ENCODE peak calls at places on chromosome X, in five cellular contexts. G is psoas muscle, L is cardiac muscle cell, H is pancreas, V is PC-9. T is an unnamed sample. For H3K27me3, the result is how much of the 10 kb centered on the place peaks cover.

GRCh38 chrX:101191217-101191750 is 28.3 kb upstream of the DRP2 start:
- DNase-seq in L (peak), V (no peak), H (peak), G (no peak), T (no peak)

GRCh38 chrX:50103866-50104566 is 96.8 kb downstream of the AKAP4 start:
- DNase-seq in H (no peak), V (no peak), L (no peak), G (no peak), T (no peak)

GRCh38 chrX:10028283-10029104 is 61.3 kb downstream of the CLDN34 start:
- DNase-seq in G (no peak), V (no peak), L (no peak), H (no peak), T (no peak)

GRCh38 chrX:151806967-151807540 is 72.5 kb downstream of the CNGA2 start:
- DNase-seq in H (no peak), G (no peak), L (no peak), V (no peak), T (no peak)

GRCh38 chrX:151776113-151776790 is 41.7 kb downstream of the CNGA2 start:
- DNase-seq in H (no peak), G (no peak), V (no peak), L (no peak), T (no peak)

GRCh38 chrX:38891641-38892413 is 90.6 kb downstream of the MID1IP1 start:
- DNase-seq in H (no peak), G (no peak), L (no peak), V (no peak), T (peak)

GRCh38 chrX:145609951-145610511 is 207.6 kb upstream of the SLITRK2 start:
- DNase-seq in V (no peak), G (no peak), L (no peak), H (no peak), T (peak)

GRCh38 chrX:122046226-122046625 is 998.8 kb downstream of the GLUD2 start:
- DNase-seq in V (no peak), G (no peak), L (no peak), H (no peak), T (no peak)

GRCh38 chrX:69031181-69031580 is 134.1 kb downstream of the PJA1 start:
- DNase-seq in H (no peak), V (no peak), L (peak), G (no peak), T (no peak)

GRCh38 chrX:14817559-14817958 is 55.3 kb downstream of the FANCB start:
- DNase-seq in H (no peak), V (no peak), L (no peak), G (no peak), T (no peak)

GRCh38 chrX:95056901-95057300 is 1382.9 kb downstream of the FAM133A start:
- DNase-seq in V (no peak), G (no peak), L (no peak), H (no peak), T (no peak)

GRCh38 chrX:128800138-128800537 is 723.2 kb downstream of the SMARCA1 start:
- DNase-seq in L (no peak), H (no peak), V (no peak), G (no peak), T (no peak)

GRCh38 chrX:150990910-150991309 is 7.8 kb downstream of the HMGB3 start:
- DNase-seq in L (no peak), H (no peak), V (no peak), G (no peak), T (no peak)

GRCh38 chrX:135707880-135708279 is 5.6 kb upstream of the CT45A1 start:
- DNase-seq in G (no peak), V (no peak), L (peak), H (no peak), T (no peak)

GRCh38 chrX:16665089-16665488 is 15.1 kb downstream of the S100G start:
- DNase-seq in V (no peak), L (no peak), G (no peak), H (no peak), T (no peak)

GRCh38 chrX:16664626-16665025 is 14.7 kb downstream of the S100G start:
- DNase-seq in H (no peak), G (no peak), V (no peak), L (no peak), T (no peak)

GRCh38 chrX:16666541-16666940 is 16.6 kb downstream of the S100G start:
- DNase-seq in G (no peak), V (peak), H (no peak), L (no peak), T (no peak)

GRCh38 chrX:16662402-16662801 is 12.4 kb downstream of the S100G start:
- DNase-seq in V (no peak), G (no peak), L (no peak), H (no peak), T (no peak)

GRCh38 chrX:16664059-16664458 is 14.1 kb downstream of the S100G start:
- DNase-seq in G (no peak), L (no peak), V (no peak), H (no peak), T (no peak)
- TF ChIP-seq CTCF in G (no peak), L (no peak), V (no peak), H (no peak), T (peak)

DNA sequence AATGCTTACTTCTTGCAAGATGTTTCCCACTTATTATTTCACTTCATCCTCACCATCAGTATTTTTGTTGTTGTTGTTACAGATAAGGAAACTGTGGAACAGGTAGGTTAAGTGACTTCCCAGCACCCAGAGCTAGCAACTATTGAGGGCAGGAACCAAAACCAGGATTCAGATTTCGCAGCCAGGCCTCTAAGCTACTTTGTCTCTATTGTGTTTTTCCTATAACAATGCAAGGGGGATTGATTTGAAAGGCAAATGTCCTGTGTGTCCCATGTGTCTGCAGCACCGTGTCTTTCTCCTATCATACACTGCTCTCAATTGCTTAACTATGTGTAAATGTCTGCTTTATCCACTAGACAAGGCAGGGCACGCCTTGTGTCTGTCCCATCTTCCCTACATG is 121.3 kb upstream of the FAM9C start:
- DNase-seq in H (no peak), G (no peak), L (no peak), V (no peak), T (no peak)
- H3K4me3 ChIP-seq in H (no peak), G (no peak), L (no peak), V (no peak), T (no peak)

GRCh38 chrX:25016938-25017598 is 1.3 kb upstream of the ARX start:
- DNase-seq in V (no peak), G (no peak), H (no peak), L (no peak), T (no peak)

GRCh38 chrX:25020391-25021131 is 4.8 kb upstream of the ARX start:
- DNase-seq in H (peak), G (peak), V (peak), L (peak), T (no peak)

GRCh38 chrX:25019707-25020390 is 4.1 kb upstream of the ARX start:
- DNase-seq in G (no peak), H (no peak), L (no peak), V (no peak), T (no peak)

GRCh38 chrX:25017667-25018247 is 2.0 kb upstream of the ARX start:
- DNase-seq in L (peak), V (no peak), G (peak), H (no peak), T (no peak)

GRCh38 chrX:25018682-25019081 is 2.9 kb upstream of the ARX start:
- DNase-seq in G (no peak), V (no peak), H (no peak), L (no peak), T (no peak)
- H3K27me3 ChIP-seq in G (half or more), V (under half), H (under half), L (half or more), T (half or more)

GRCh38 chrX:110462957-110463356 is 104.3 kb downstream of the RTL9 start:
- DNase-seq in H (no peak), V (peak), L (no peak), G (no peak), T (no peak)
- TF ChIP-seq CTCF in H (no peak), V (peak), L (no peak), G (no peak), T (no peak)

DNA sequence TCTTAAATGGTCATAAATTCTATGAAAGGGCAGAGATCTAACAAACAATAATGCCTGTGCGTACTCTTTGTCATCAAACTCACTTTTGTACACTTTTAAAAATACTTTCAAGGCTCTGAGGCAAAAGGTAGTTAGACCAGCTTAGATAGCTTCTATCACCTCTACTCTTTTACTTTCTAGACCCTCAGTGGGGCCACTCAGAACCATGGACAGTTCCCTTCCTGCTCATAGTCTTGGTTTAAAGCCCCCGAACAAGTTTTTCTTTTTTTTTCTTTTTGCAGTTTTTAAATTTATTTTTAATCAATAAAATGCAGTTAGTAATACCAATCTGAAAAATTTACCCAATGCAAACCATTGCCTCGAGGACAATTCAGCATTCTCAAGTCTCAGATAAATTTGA is 460.5 kb upstream of the CNKSR2 start:
- DNase-seq in G (no peak), L (peak), H (no peak), V (no peak), T (no peak)
- H3K4me3 ChIP-seq in G (no peak), L (no peak), H (no peak), V (no peak), T (no peak)

GRCh38 chrX:137565318-137565904 is 516 bp upstream of the ZIC3 start:
- DNase-seq in L (peak), H (no peak), G (no peak), V (no peak), T (no peak)

GRCh38 chrX:137568741-137569469 is 3.0 kb downstream of the ZIC3 start:
- DNase-seq in L (no peak), H (no peak), V (no peak), G (no peak), T (no peak)

GRCh38 chrX:137565921-137566745 is at the start of gene ZIC3:
- DNase-seq in G (peak), L (peak), V (no peak), H (peak), T (no peak)

GRCh38 chrX:137567474-137568232 is 1.7 kb downstream of the ZIC3 start:
- DNase-seq in L (no peak), G (no peak), H (no peak), V (no peak), T (no peak)

DNA sequence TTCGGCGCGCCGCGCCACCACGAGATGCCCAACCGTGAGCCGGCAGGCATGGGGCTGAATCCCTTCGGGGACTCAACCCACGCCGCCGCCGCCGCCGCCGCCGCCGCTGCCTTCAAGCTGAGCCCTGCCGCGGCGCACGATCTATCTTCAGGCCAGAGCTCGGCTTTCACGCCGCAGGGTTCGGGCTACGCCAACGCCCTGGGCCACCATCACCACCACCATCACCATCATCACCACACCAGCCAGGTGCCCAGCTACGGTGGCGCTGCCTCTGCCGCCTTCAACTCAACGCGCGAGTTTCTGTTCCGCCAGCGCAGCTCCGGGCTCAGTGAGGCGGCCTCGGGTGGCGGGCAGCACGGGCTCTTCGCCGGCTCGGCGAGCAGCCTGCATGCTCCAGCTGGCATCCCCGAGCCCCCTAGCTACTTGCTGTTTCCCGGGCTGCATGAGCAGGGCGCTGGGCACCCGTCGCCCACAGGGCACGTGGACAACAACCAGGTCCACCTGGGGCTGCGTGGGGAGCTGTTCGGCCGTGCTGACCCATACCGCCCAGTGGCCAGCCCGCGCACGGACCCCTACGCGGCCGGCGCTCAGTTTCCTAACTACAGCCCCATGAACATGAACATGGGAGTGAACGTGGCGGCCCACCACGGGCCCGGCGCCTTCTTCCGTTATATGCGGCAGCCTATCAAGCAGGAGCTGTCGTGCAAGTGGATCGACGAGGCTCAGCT is 983 bp downstream of the ZIC3 start:
- DNase-seq in G (no peak), L (peak), V (no peak), H (no peak), T (no peak)
- H3K27me3 ChIP-seq in G (half or more), L (half or more), V (under half), H (under half), T (under half)

GRCh38 chrX:22203186-22203585 is 69.5 kb upstream of the CBLL2 start:
- DNase-seq in H (no peak), G (no peak), V (no peak), L (no peak), T (no peak)

GRCh38 chrX:22202251-22202650 is 70.5 kb upstream of the CBLL2 start:
- DNase-seq in V (no peak), G (no peak), L (no peak), H (no peak), T (no peak)

DNA sequence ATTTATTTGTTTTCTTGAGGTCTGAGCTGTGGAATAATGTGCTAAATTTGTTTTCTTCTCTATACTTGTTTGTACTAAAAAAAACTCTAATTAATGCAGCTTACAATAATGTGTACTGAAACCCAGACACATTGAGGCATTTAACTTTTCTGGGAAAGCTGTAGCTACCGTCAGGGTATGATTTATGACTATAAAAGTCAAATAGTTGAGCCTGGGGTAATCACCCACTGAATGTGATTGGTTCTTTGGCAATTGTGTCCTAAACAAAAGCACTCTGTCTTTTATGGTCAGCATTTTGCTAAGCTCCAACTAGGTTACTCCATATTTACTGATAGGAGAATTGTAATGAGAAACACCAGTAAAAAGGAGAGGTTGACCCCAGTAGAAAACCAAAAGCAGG is 65.9 kb upstream of the CBLL2 start:
- DNase-seq in H (no peak), L (no peak), G (no peak), V (no peak), T (no peak)
- TF ChIP-seq CTCF in H (no peak), L (no peak), G (no peak), V (no peak), T (no peak)

GRCh38 chrX:123731258-123731986 is 1.4 kb downstream of the THOC2 start:
- DNase-seq in L (peak), G (no peak), V (no peak), H (no peak), T (no peak)

GRCh38 chrX:123732679-123733363 is at the start of gene THOC2:
- DNase-seq in L (peak), H (peak), G (peak), V (peak), T (peak)

GRCh38 chrX:123731987-123732678 is 719 bp downstream of the THOC2 start:
- DNase-seq in L (peak), V (peak), H (peak), G (no peak), T (no peak)

GRCh38 chrX:123728554-123728953 is 4.3 kb downstream of the THOC2 start:
- DNase-seq in L (no peak), V (no peak), H (no peak), G (no peak), T (no peak)

DNA sequence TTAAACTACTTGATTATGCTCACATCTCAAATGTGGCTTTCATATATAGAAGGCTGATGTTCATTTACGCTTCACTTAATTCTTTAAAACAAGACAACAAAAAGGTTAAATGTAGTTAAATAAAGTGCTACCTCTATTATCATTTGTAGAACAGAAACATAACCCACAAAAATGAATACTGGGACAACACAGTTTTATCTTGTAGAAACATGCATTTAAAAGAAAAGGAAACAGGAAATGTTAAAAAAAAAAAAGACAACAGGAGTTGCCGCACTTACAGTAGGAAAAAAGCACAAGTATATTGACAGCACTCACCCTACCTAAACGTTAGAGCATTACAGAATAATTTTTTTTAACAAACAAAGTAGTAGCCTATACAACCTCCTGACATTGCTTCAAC is 4.9 kb downstream of the THOC2 start:
- DNase-seq in L (no peak), G (no peak), H (no peak), V (no peak), T (no peak)
- H3K4me3 ChIP-seq in L (no peak), G (no peak), H (no peak), V (no peak), T (no peak)

GRCh38 chrX:113919387-113919786 is 664.5 kb upstream of the HTR2C start:
- DNase-seq in G (no peak), H (no peak), L (no peak), V (no peak), T (no peak)
- H3K27me3 ChIP-seq in G (under half), H (under half), L (under half), V (under half), T (under half)